ENCODE peak calls at places on chromosomes 1 and 21, in four cellular contexts. O is NCI-H1092; X is stimulated activated CD4-positive, alpha-beta T cell treated with anti-CD3 and anti-CD28 coated beads, TNF-alpha, amount 100 ng/mL, for 1 hour; G is iris pigment epithelial cell. F is an unnamed sample.

GRCh38 chr21:45994086-45994661 is 12.6 kb downstream of the COL6A1 start:
- DNase-seq in O (no peak), X (no peak), G (no peak), F (no peak)

GRCh38 chr1:230361941-230362340 is 64.2 kb downstream of the PGBD5 start:
- DNase-seq in O (no peak), X (no peak), G (no peak), F (no peak)

GRCh38 chr21:35381743-35382310 is 332.7 kb upstream of the RUNX1 start:
- DNase-seq in O (no peak), X (no peak), G (no peak), F (no peak)

GRCh38 chr1:4690951-4691675 is 36.7 kb downstream of the AJAP1 start:
- DNase-seq in O (no peak), X (no peak), G (peak), F (no peak)

GRCh38 chr1:201468501-201468843 is 516 bp downstream of the PHLDA3 start:
- DNase-seq in O (peak), X (no peak), G (peak), F (no peak)

GRCh38 chr1:209675567-209676154 is 449 bp downstream of the G0S2 start:
- DNase-seq in O (peak), X (no peak), G (peak), F (no peak)

GRCh38 chr1:30321216-30321910 is 402.0 kb downstream of the MATN1 start:
- DNase-seq in O (peak), X (no peak), G (no peak), F (no peak)

GRCh38 chr1:236502972-236503639 is 20.7 kb upstream of the LGALS8 start:
- DNase-seq in O (no peak), X (no peak), G (peak), F (no peak)

GRCh38 chr1:215453440-215453839 is 113.7 kb upstream of the KCTD3 start:
- DNase-seq in O (no peak), X (no peak), G (no peak), F (no peak)

GRCh38 chr1:232922475-232922874 is 27.9 kb upstream of the NTPCR start:
- DNase-seq in O (no peak), X (no peak), G (peak), F (no peak)

GRCh38 chr1:222167111-222167510 is 380.8 kb downstream of the HHIPL2 start:
- DNase-seq in O (no peak), X (no peak), G (peak), F (no peak)

GRCh38 chr1:2973661-2974593 is 47.3 kb upstream of the ACTRT2 start:
- DNase-seq in O (no peak), X (no peak), G (no peak), F (no peak)

GRCh38 chr1:203038891-203039608 is 12.8 kb downstream of the PPFIA4 start:
- DNase-seq in O (peak), X (peak), G (peak), F (peak)

GRCh38 chr1:234825498-234826176 is 215.7 kb upstream of the IRF2BP2 start:
- DNase-seq in O (no peak), X (no peak), G (no peak), F (no peak)

GRCh38 chr1:200795151-200795550 is 56.5 kb downstream of the CAMSAP2 start:
- DNase-seq in O (no peak), X (no peak), G (peak), F (no peak)

GRCh38 chr1:92043621-92044020 is 13.8 kb downstream of the EPHX4 start:
- DNase-seq in O (no peak), X (no peak), G (no peak), F (no peak)

GRCh38 chr1:151098126-151098525 is 27.6 kb downstream of the GABPB2 start:
- DNase-seq in O (no peak), X (no peak), G (no peak), F (no peak)

GRCh38 chr1:248618878-248619277 is 16.0 kb downstream of the OR2T11 start:
- DNase-seq in O (peak), X (peak), G (peak), F (no peak)

GRCh38 chr1:49817681-49818080 is 206.1 kb downstream of the AGBL4 start:
- DNase-seq in O (no peak), X (no peak), G (no peak), F (no peak)

GRCh38 chr21:38486221-38486620 is 12.1 kb downstream of the ERG start:
- DNase-seq in O (no peak), X (no peak), G (peak), F (no peak)

GRCh38 chr1:230230948-230231738 is 164.1 kb downstream of the GALNT2 start:
- DNase-seq in O (no peak), X (no peak), G (no peak), F (no peak)

GRCh38 chr1:159854101-159854692 is 8.3 kb downstream of the VSIG8 start:
- DNase-seq in O (no peak), X (no peak), G (peak), F (no peak)

GRCh38 chr1:216641669-216642460 is 81.4 kb downstream of the ESRRG start:
- DNase-seq in O (no peak), X (no peak), G (no peak), F (no peak)

GRCh38 chr1:17207046-17207445 is 2.1 kb downstream of the PADI1 start:
- DNase-seq in O (no peak), X (no peak), G (no peak), F (no peak)

GRCh38 chr1:70790232-70790923 is 257.2 kb downstream of the PTGER3 start:
- DNase-seq in O (no peak), X (no peak), G (no peak), F (no peak)

GRCh38 chr1:3450202-3450863 is 4.1 kb upstream of the ARHGEF16 start:
- DNase-seq in O (no peak), X (no peak), G (no peak), F (no peak)

GRCh38 chr1:241857131-241857530 is 9.1 kb downstream of the EXO1 start:
- DNase-seq in O (no peak), X (no peak), G (no peak), F (no peak)

GRCh38 chr1:39326836-39327235 is 122.3 kb downstream of the MACF1 start:
- DNase-seq in O (no peak), X (no peak), G (peak), F (no peak)

GRCh38 chr1:185670187-185670627 is 64.0 kb upstream of the HMCN1 start:
- DNase-seq in O (peak), X (no peak), G (peak), F (peak)

GRCh38 chr1:156936191-156936590 is 15.8 kb downstream of the LRRC71 start:
- DNase-seq in O (no peak), X (no peak), G (no peak), F (no peak)

GRCh38 chr1:173444757-173445156 is 32.4 kb upstream of the PRDX6 start:
- DNase-seq in O (no peak), X (no peak), G (no peak), F (no peak)

GRCh38 chr1:182032251-182032650 is 29.3 kb downstream of the ZNF648 start:
- DNase-seq in O (no peak), X (no peak), G (no peak), F (no peak)

GRCh38 chr1:43541721-43542401 is 11.2 kb downstream of the PTPRF start:
- DNase-seq in O (peak), X (no peak), G (no peak), F (no peak)

GRCh38 chr1:183443025-183443424 is 24.8 kb upstream of the NMNAT2 start:
- DNase-seq in O (no peak), X (no peak), G (no peak), F (no peak)

GRCh38 chr1:88768816-88769215 is 84.7 kb downstream of the PKN2 start:
- DNase-seq in O (no peak), X (no peak), G (no peak), F (no peak)

GRCh38 chr1:202187040-202187671 is 6.4 kb upstream of the LGR6 start:
- DNase-seq in O (no peak), X (no peak), G (no peak), F (no peak)

F was measured in central memory CD8-positive, alpha-beta T cell.